ENCODE peak calls at places on chromosomes 2 and 18, in four cellular contexts. N is HepG2, D is GM12878, E is K562. Q is an unnamed sample.

GRCh38 chr18:10537765-10538164 is 11.9 kb downstream of the NAPG start:
- DNase-seq in N (no peak), D (no peak), E (no peak), Q (no peak)

GRCh38 chr2:206250041-206250897 is 24.2 kb upstream of the ZDBF2 start:
- DNase-seq in N (no peak), D (no peak), E (no peak), Q (peak; percentile 69)

GRCh38 chr2:121281107-121281506 is 3.9 kb downstream of the TFCP2L1 start:
- DNase-seq in N (no peak), D (no peak), E (no peak), Q (no peak)

GRCh38 chr2:109322111-109322510 is 193.1 kb downstream of the SH3RF3 start:
- DNase-seq in N (no peak), D (no peak), E (no peak), Q (no peak)

GRCh38 chr2:173193925-173194324 is 118.3 kb downstream of the MAP3K20 start:
- DNase-seq in N (no peak), D (no peak), E (no peak), Q (no peak)

GRCh38 chr2:128346291-128346690 is 27.6 kb upstream of the HS6ST1 start:
- DNase-seq in N (no peak), D (no peak), E (no peak), Q (no peak)

GRCh38 chr2:71910277-71910676 is 237.4 kb downstream of the CYP26B1 start:
- DNase-seq in N (no peak), D (no peak), E (no peak), Q (no peak)

GRCh38 chr2:215454519-215454918 is 18.7 kb upstream of the FN1 start:
- DNase-seq in N (peak; percentile 52), D (no peak), E (peak; percentile 44), Q (peak; percentile 42)

GRCh38 chr18:49016648-49017539 is 66.1 kb upstream of the SMAD7 start:
- DNase-seq in N (peak; percentile 78), D (no peak), E (peak; percentile 18), Q (peak; percentile 41)

GRCh38 chr2:216636570-216637450 is 3.6 kb downstream of the IGFBP2 start:
- DNase-seq in N (peak; percentile 78), D (no peak), E (peak; percentile 19), Q (peak; percentile 84)

GRCh38 chr18:49321800-49322461 is 138.5 kb downstream of the DYM start:
- DNase-seq in N (no peak), D (no peak), E (no peak), Q (no peak)

GRCh38 chr2:102050854-102051391 is 59.2 kb downstream of the IL1R2 start:
- DNase-seq in N (peak; percentile 33), D (no peak), E (peak; percentile 50), Q (no peak)

GRCh38 chr2:71742953-71743601 is 289.7 kb downstream of the DYSF start:
- DNase-seq in N (no peak), D (no peak), E (peak; percentile 53), Q (peak; percentile 87)

GRCh38 chr2:38344813-38345212 is 32.3 kb downstream of the ATL2 start:
- DNase-seq in N (no peak), D (no peak), E (no peak), Q (no peak)

GRCh38 chr2:42117923-42118758 is 51.0 kb upstream of the EML4 start:
- DNase-seq in N (peak; percentile 91), D (peak; percentile 56), E (no peak), Q (peak; percentile 86)
- TF ChIP-seq CHD4 in N (no peak), D (no peak), E (no peak), Q (no peak)

DNA sequence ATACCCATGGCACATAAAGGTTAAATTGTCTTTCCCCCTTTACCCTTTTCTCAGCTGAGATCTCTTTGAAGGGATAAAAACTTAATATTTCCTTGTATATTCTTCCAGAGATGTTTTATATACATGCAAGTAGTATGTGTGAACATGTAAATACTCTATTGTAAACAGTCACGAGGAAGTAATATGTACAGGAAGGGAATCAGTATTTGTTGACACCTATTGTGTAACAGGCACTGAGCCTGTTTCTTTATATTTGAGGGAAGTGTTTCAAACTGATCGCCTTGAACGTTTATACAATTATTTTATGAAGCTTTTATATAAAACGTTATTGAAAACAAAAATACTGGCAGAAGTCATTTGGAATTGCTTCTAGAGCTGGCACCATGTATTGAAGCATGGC is 13.2 kb downstream of the RALBP1 start:
- DNase-seq in N (no peak), D (no peak), E (no peak), Q (no peak)
- H3K9me3 ChIP-seq in N (no peaks in the 10 kb centered on the region), D (peaks cover 3% of the 10 kb centered on the region), E (no peaks in the 10 kb centered on the region), Q (no peaks in the 10 kb centered on the region)

DNA sequence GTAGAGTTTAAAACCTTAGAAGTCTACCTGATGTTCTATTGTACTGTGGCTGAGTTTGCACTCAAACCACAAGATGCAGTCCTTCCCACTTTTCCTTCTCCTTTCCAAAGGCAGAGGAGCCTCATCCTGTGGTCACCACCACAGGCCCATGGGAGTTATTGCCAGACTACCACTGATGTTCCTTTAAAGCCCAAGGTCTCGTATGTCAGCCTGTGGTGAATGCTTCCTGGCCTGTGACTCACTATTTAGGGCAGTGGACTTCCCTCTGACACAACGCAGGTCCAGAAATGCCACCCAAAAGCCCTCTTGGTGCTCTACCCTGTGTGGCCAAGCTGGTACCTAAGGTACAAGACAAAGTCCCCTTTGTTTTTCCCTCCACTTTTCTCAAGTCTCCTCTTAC is 14.8 kb upstream of the FMNL2 start:
- DNase-seq in N (no peak), D (no peak), E (no peak), Q (no peak)
- TF ChIP-seq CHD4 in N (no peak), D (no peak), E (no peak), Q (no peak)

DNA sequence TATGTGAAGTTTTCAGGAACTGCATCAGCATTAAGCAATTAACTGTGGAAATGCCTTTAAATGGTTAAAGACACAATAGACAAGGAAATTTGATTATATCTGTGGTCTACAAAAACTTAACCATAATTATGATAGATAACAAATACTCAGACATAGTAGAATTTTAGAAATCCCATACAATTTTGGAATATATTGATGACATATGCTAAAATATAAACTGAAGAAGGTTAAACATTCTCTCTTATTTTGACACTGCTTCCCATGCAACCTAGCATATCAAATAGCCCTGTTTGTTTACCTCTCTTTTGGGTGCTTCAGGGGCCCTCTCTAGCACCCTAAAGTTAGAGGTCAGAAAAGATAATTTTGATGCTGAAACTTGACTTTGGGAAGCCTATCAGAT is 1274.8 kb upstream of the SLC39A10 start:
- DNase-seq in N (no peak), D (no peak), E (no peak), Q (no peak)
- H3K9me3 ChIP-seq in N (peaks cover 93% of the 10 kb centered on the region), D (no peaks in the 10 kb centered on the region), E (no peaks in the 10 kb centered on the region), Q (peaks cover 10% of the 10 kb centered on the region)

DNA sequence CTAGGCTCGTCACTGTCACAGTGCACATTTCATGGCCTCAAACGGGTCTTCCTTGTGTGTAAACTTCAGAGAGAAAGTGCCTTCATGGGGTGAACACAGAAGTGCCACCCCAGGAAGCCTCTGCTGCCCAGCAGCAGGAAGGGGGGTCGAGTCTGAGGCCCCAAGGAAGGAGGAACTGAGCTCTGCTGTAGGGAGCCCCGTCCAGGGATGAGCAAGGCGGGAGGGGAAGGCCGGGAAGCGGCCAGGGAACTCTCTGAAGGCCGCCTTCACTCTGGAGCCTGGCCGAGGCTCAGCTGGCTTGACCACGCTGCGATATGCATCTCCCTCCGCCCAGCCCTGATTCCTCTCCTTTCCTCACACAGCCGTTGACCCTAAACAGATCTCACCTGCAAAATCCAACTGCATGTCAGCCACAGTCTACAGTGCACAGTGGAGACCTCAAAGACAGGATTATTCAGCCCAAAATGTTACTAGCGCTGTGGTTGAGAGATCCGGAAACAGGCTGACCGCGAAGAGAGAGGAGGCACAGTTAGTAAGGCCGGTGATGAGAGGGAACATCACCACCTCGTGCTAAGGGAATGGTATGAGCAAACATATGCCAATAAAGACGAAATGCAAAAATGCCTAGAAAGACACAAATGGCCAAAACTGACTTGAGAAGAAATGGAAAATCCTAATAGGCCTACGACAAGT is 34.2 kb upstream of the CTDP1 start:
- DNase-seq in N (no peak), D (no peak), E (no peak), Q (no peak)
- TF ChIP-seq CHD4 in N (no peak), D (no peak), E (no peak), Q (no peak)